ENCODE peak calls at places on chromosomes 11 and 22, in four cellular contexts. D, N, P and G are unnamed samples.

GRCh38 chr11:38339835-38340440 is 1741.9 kb upstream of the RAG2 start:
- DNase-seq in D (no peak), N (no peak), P (no peak), G (no peak)

GRCh38 chr22:37169412-37169811 is 18.6 kb downstream of the C1QTNF6 start:
- DNase-seq in D (no peak), N (no peak), P (no peak), G (no peak)

GRCh38 chr22:23696326-23696851 is 5.6 kb downstream of the RGL4 start:
- DNase-seq in D (no peak), N (peak), P (no peak), G (peak)

GRCh38 chr11:18394928-18395734 is 768 bp downstream of the LDHA start:
- DNase-seq in D (peak), N (no peak), P (no peak), G (peak)

GRCh38 chr22:31177420-31178162 is 17.6 kb downstream of the RNF185 start:
- DNase-seq in D (no peak), N (no peak), P (no peak), G (peak)

GRCh38 chr22:20517841-20518592 is 10.6 kb downstream of the MED15 start:
- DNase-seq in D (no peak), N (no peak), P (no peak), G (no peak)

GRCh38 chr22:23806837-23807236 is 20.1 kb downstream of the SMARCB1 start:
- DNase-seq in D (no peak), N (no peak), P (no peak), G (no peak)

GRCh38 chr11:64040684-64041267 is 5.0 kb downstream of the FLRT1 start:
- DNase-seq in D (peak), N (no peak), P (peak), G (no peak)

GRCh38 chr11:58524232-58525036 is 16.5 kb upstream of the OR5B21 start:
- DNase-seq in D (peak), N (peak), P (peak), G (peak)

GRCh38 chr22:47001288-47001687 is 238.8 kb downstream of the TBC1D22A start:
- DNase-seq in D (no peak), N (peak), P (no peak), G (no peak)

GRCh38 chr11:2273311-2273710 is 2.9 kb upstream of the ASCL2 start:
- DNase-seq in D (no peak), N (no peak), P (no peak), G (no peak)

GRCh38 chr11:64537876-64538275 is 53.1 kb upstream of the SLC22A12 start:
- DNase-seq in D (no peak), N (no peak), P (no peak), G (no peak)

GRCh38 chr22:45731798-45732495 is 60.3 kb downstream of the ATXN10 start:
- DNase-seq in D (no peak), N (no peak), P (peak), G (peak)

GRCh38 chr22:35921777-35922176 is 106.8 kb downstream of the RBFOX2 start:
- DNase-seq in D (peak), N (peak), P (peak), G (peak)

GRCh38 chr11:61913699-61914395 is 3.5 kb downstream of the RAB3IL1 start:
- DNase-seq in D (no peak), N (no peak), P (no peak), G (no peak)

GRCh38 chr11:22193348-22194051 is 615 bp downstream of the ANO5 start:
- DNase-seq in D (peak), N (no peak), P (no peak), G (no peak)

GRCh38 chr11:101718406-101718805 is 134.6 kb upstream of the TRPC6 start:
- DNase-seq in D (no peak), N (no peak), P (no peak), G (peak)

GRCh38 chr11:126521196-126521595 is 165.7 kb downstream of the ST3GAL4 start:
- DNase-seq in D (no peak), N (no peak), P (no peak), G (no peak)

GRCh38 chr11:11985954-11986949 is 22.2 kb downstream of the DKK3 start:
- DNase-seq in D (no peak), N (no peak), P (no peak), G (no peak)

GRCh38 chr11:11985016-11985715 is 23.3 kb downstream of the DKK3 start:
- DNase-seq in D (no peak), N (no peak), P (no peak), G (peak)

GRCh38 chr11:11988862-11989261 is 19.6 kb downstream of the DKK3 start:
- DNase-seq in D (no peak), N (no peak), P (peak), G (no peak)

GRCh38 chr11:11988099-11988651 is 20.3 kb downstream of the DKK3 start:
- DNase-seq in D (no peak), N (no peak), P (no peak), G (peak)

GRCh38 chr11:11987503-11988022 is 20.9 kb downstream of the DKK3 start:
- DNase-seq in D (peak), N (no peak), P (no peak), G (peak)
- TF ChIP-seq BHLHE40 in D (no peak), N (no peak), P (no peak), G (peak)

DNA sequence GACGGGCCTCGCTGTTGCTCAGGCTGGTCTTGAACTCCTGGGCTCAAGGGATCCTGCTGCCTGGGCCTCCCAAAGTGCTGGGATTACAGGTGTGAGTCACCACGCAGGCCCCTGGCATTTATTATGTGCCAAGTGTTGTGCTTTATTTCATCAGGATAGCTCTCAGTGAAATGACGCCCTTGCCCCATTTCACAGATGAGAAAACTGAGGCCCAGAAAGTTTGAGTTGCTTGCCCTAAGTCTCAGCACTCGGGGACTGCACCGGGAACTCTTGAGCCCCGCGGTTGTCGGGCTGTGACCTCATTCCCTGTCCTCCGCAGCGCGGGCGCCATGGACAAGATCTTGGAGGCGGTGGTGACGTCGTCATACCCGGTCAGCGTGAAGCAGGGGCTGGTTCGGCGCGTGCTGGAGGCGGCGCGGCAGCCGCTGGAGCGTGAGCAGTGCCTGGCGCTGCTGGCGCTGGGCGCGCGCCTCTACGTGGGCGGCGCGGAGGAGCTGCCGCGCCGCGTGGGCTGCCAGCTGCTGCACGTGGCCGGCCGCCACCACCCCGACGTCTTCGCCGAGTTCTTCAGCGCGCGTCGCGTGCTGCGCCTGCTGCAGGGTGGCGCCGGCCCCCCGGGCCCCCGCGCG is 7.3 kb downstream of the USP35 start:
- DNase-seq in D (no peak), N (no peak), P (no peak), G (no peak)
- TF ChIP-seq MXI1 in D (no peak), N (no peak), P (no peak), G (no peak)

DNA sequence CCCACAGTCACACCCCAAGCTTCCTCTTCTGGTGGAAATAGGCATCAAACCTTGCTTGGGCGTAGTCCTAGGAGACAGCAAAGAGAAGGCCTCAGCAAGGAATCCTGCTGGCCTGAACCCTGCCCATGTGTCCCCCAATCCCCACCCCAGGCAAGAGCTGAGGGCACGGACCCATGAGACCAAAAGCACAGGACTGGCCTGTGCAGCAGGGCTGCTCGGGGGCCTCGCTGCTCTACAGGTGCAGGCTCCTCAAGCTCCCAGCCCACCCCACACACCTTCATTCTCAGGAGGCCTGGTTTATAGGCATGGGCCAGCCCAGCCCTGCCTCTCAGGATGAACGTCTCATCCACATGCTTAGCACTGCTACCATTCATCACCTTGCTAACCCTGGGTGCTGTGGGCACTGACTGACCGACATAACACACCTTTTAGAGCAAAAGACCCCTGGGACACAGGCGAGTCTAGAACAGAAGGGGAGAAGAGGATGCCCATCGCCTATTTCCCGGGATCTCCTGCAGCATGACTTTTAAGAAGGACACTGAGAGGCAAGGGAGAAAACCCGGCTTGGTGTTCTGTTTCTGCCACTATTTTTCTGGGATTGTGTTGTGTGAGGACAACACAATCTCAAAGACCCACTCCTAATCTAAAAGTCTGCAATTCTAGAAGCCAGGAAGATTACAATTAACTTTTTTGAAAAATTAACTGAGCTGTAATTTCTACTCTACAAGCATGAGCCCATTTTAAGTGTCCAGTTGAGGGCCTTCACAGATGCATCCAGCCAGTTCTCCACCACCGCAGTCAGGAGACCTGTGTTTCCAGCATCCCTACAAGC is 15.4 kb downstream of the TCIRG1 start:
- DNase-seq in D (no peak), N (no peak), P (no peak), G (no peak)
- TF ChIP-seq BHLHE40 in D (no peak), N (no peak), P (no peak), G (no peak)

GRCh38 chr11:65932558-65932919 is 12.7 kb upstream of the TSGA10IP start:
- DNase-seq in D (peak), N (no peak), P (no peak), G (no peak)
- TF ChIP-seq MXI1 in D (no peak), N (no peak), P (no peak), G (no peak)